ENCODE peak calls at places on chromosomes 13 and 19, in nine cellular contexts. One of them, this sample, is unnamed.

GRCh38 chr13:31674056-31674455 is 65.3 kb upstream of the RXFP2 start:
- DNase-seq in OCI-LY7: no peak
- DNase-seq in effector memory CD4-positive, alpha-beta T cell: no peak
- DNase-seq in mesendoderm: no peak
- DNase-seq in fibroblast of villous mesenchyme: peak
- DNase-seq in uterus: no peak
- DNase-seq in osteoblast: peak
- DNase-seq in fibroblast of pulmonary artery: peak
- DNase-seq in heart right ventricle: no peak
- DNase-seq in this sample: peak

GRCh38 chr19:47593860-47594259 is 15.1 kb upstream of the BICRA start:
- DNase-seq in fibroblast of villous mesenchyme: no peak
- DNase-seq in fibroblast of pulmonary artery: no peak
- DNase-seq in heart right ventricle: no peak
- DNase-seq in effector memory CD4-positive, alpha-beta T cell: no peak
- DNase-seq in osteoblast: no peak
- DNase-seq in mesendoderm: no peak
- DNase-seq in uterus: no peak
- DNase-seq in OCI-LY7: no peak
- DNase-seq in this sample: no peak

GRCh38 chr19:30593975-30594925 is 222.1 kb downstream of the ZNF536 start:
- DNase-seq in fibroblast of villous mesenchyme: no peak
- DNase-seq in OCI-LY7: no peak
- DNase-seq in uterus: no peak
- DNase-seq in fibroblast of pulmonary artery: no peak
- DNase-seq in effector memory CD4-positive, alpha-beta T cell: no peak
- DNase-seq in heart right ventricle: no peak
- DNase-seq in mesendoderm: no peak
- DNase-seq in osteoblast: no peak
- DNase-seq in this sample: no peak

GRCh38 chr19:47623151-47623920 is 14.4 kb downstream of the BICRA start:
- DNase-seq in fibroblast of villous mesenchyme: no peak
- DNase-seq in uterus: no peak
- DNase-seq in OCI-LY7: no peak
- DNase-seq in fibroblast of pulmonary artery: no peak
- DNase-seq in heart right ventricle: no peak
- DNase-seq in osteoblast: peak
- DNase-seq in mesendoderm: no peak
- DNase-seq in effector memory CD4-positive, alpha-beta T cell: no peak
- DNase-seq in this sample: no peak

GRCh38 chr13:90793261-90793785 is 554.2 kb upstream of the MIR17HG start:
- DNase-seq in effector memory CD4-positive, alpha-beta T cell: no peak
- DNase-seq in heart right ventricle: no peak
- DNase-seq in OCI-LY7: no peak
- DNase-seq in fibroblast of pulmonary artery: no peak
- DNase-seq in osteoblast: no peak
- DNase-seq in fibroblast of villous mesenchyme: no peak
- DNase-seq in mesendoderm: no peak
- DNase-seq in uterus: no peak
- DNase-seq in this sample: peak

GRCh38 chr19:56643460-56643763 is 453 bp downstream of the SMIM17 start:
- DNase-seq in effector memory CD4-positive, alpha-beta T cell: no peak
- DNase-seq in fibroblast of villous mesenchyme: no peak
- DNase-seq in heart right ventricle: no peak
- DNase-seq in osteoblast: no peak
- DNase-seq in uterus: no peak
- DNase-seq in mesendoderm: no peak
- DNase-seq in OCI-LY7: no peak
- DNase-seq in fibroblast of pulmonary artery: no peak
- DNase-seq in this sample: no peak

GRCh38 chr19:53002479-53002878 is 11.2 kb upstream of the ERVV-1 start:
- DNase-seq in osteoblast: no peak
- DNase-seq in effector memory CD4-positive, alpha-beta T cell: no peak
- DNase-seq in mesendoderm: peak
- DNase-seq in uterus: no peak
- DNase-seq in OCI-LY7: no peak
- DNase-seq in heart right ventricle: no peak
- DNase-seq in fibroblast of villous mesenchyme: peak
- DNase-seq in fibroblast of pulmonary artery: no peak
- DNase-seq in this sample: no peak

GRCh38 chr19:46065486-46065885 is 24.7 kb upstream of the IGFL4 start:
- DNase-seq in heart right ventricle: no peak
- DNase-seq in fibroblast of pulmonary artery: peak
- DNase-seq in fibroblast of villous mesenchyme: peak
- DNase-seq in uterus: no peak
- DNase-seq in osteoblast: no peak
- DNase-seq in OCI-LY7: no peak
- DNase-seq in effector memory CD4-positive, alpha-beta T cell: no peak
- DNase-seq in mesendoderm: no peak
- DNase-seq in this sample: peak

GRCh38 chr13:50989476-50989875 is 79.9 kb downstream of the RNASEH2B start:
- DNase-seq in uterus: peak
- DNase-seq in mesendoderm: peak
- DNase-seq in fibroblast of villous mesenchyme: peak
- DNase-seq in OCI-LY7: no peak
- DNase-seq in osteoblast: no peak
- DNase-seq in fibroblast of pulmonary artery: peak
- DNase-seq in heart right ventricle: no peak
- DNase-seq in effector memory CD4-positive, alpha-beta T cell: no peak
- DNase-seq in this sample: peak

GRCh38 chr13:50990050-50990449 is 80.5 kb downstream of the RNASEH2B start:
- DNase-seq in effector memory CD4-positive, alpha-beta T cell: no peak
- DNase-seq in fibroblast of pulmonary artery: no peak
- DNase-seq in heart right ventricle: no peak
- DNase-seq in mesendoderm: no peak
- DNase-seq in fibroblast of villous mesenchyme: no peak
- DNase-seq in osteoblast: no peak
- DNase-seq in uterus: no peak
- DNase-seq in OCI-LY7: no peak
- DNase-seq in this sample: no peak

GRCh38 chr13:50993371-50993770 is 83.8 kb downstream of the RNASEH2B start:
- DNase-seq in osteoblast: no peak
- DNase-seq in mesendoderm: no peak
- DNase-seq in fibroblast of pulmonary artery: no peak
- DNase-seq in heart right ventricle: no peak
- DNase-seq in fibroblast of villous mesenchyme: no peak
- DNase-seq in uterus: no peak
- DNase-seq in OCI-LY7: no peak
- DNase-seq in effector memory CD4-positive, alpha-beta T cell: no peak
- DNase-seq in this sample: no peak

GRCh38 chr13:50991624-50992610 is 82.3 kb downstream of the RNASEH2B start:
- DNase-seq in effector memory CD4-positive, alpha-beta T cell: no peak
- DNase-seq in osteoblast: no peak
- DNase-seq in fibroblast of pulmonary artery: no peak
- DNase-seq in mesendoderm: no peak
- DNase-seq in uterus: no peak
- DNase-seq in heart right ventricle: no peak
- DNase-seq in OCI-LY7: no peak
- DNase-seq in fibroblast of villous mesenchyme: no peak
- DNase-seq in this sample: no peak

DNA sequence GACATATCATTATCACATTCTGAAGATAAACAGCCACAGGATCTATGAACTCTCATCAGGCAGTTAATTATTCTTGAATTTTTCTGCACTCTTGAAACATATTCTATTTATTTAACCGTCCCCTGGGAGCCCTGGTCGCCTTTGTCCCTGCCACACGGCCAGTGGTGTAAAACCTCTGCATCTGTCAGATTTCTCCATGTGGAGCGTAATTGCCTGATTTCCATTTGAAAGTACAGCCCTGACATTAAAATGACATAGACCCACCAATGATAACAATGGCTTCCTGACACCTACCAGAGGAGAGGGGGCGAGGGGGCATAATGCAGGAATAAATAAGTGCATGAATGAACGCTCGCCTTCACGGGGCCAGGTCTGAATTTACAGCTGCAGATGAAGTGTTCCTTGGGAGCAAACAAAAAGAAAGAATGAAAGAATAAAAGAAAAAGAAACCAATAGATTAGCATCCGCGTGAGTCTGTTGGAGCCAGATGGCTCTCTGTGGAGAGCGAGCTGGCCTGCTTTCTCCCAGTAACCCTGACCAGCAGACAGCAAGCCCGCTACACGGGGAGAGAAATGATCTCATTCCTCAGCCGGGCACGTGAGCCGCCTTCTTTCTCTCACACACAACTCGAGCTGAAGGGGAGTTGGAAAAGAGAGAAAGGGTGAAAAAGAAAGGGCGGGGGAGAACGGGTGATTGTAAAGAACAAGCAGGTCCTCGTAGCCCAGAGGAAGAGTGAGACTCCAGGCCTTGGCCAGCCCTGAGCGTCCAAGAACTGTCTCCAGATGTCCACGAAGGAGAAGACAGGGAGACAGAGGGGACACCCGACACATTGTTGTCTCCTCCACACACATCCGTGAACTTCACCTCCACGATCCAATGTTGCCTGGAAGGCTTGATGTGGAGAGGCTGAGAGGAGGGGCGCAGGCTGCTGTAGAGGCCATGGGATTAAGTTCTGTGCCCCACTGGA is 81.2 kb downstream of the RNASEH2B start:
- DNase-seq in osteoblast: no peak
- DNase-seq in OCI-LY7: no peak
- DNase-seq in heart right ventricle: peak
- DNase-seq in mesendoderm: peak
- DNase-seq in uterus: peak
- DNase-seq in effector memory CD4-positive, alpha-beta T cell: no peak
- DNase-seq in fibroblast of villous mesenchyme: peak
- DNase-seq in fibroblast of pulmonary artery: peak
- DNase-seq in this sample: peak
- H3K4me3 ChIP-seq in osteoblast: no peak
- H3K4me3 ChIP-seq in OCI-LY7: no peak
- H3K4me3 ChIP-seq in heart right ventricle: no peak
- H3K4me3 ChIP-seq in mesendoderm: no peak
- H3K4me3 ChIP-seq in uterus: peak
- H3K4me3 ChIP-seq in effector memory CD4-positive, alpha-beta T cell: no peak
- H3K4me3 ChIP-seq in fibroblast of villous mesenchyme: no peak
- H3K4me3 ChIP-seq in fibroblast of pulmonary artery: peak
- H3K4me3 ChIP-seq in this sample: peak

GRCh38 chr19:1263198-1263597 is 5.9 kb upstream of the CIRBP start:
- DNase-seq in osteoblast: no peak
- DNase-seq in effector memory CD4-positive, alpha-beta T cell: no peak
- DNase-seq in fibroblast of villous mesenchyme: no peak
- DNase-seq in uterus: no peak
- DNase-seq in OCI-LY7: no peak
- DNase-seq in heart right ventricle: no peak
- DNase-seq in mesendoderm: no peak
- DNase-seq in fibroblast of pulmonary artery: no peak
- DNase-seq in this sample: no peak

GRCh38 chr19:1261512-1261862 is 7.6 kb upstream of the CIRBP start:
- DNase-seq in fibroblast of pulmonary artery: no peak
- DNase-seq in mesendoderm: peak
- DNase-seq in fibroblast of villous mesenchyme: no peak
- DNase-seq in uterus: no peak
- DNase-seq in osteoblast: no peak
- DNase-seq in effector memory CD4-positive, alpha-beta T cell: no peak
- DNase-seq in OCI-LY7: peak
- DNase-seq in heart right ventricle: peak
- DNase-seq in this sample: no peak

GRCh38 chr19:1260749-1261511 is 8.2 kb upstream of the CIRBP start:
- DNase-seq in osteoblast: peak
- DNase-seq in mesendoderm: peak
- DNase-seq in OCI-LY7: peak
- DNase-seq in fibroblast of villous mesenchyme: peak
- DNase-seq in heart right ventricle: peak
- DNase-seq in uterus: peak
- DNase-seq in effector memory CD4-positive, alpha-beta T cell: peak
- DNase-seq in fibroblast of pulmonary artery: peak
- DNase-seq in this sample: peak

GRCh38 chr19:1262687-1263123 is 6.4 kb upstream of the CIRBP start:
- DNase-seq in uterus: no peak
- DNase-seq in fibroblast of pulmonary artery: no peak
- DNase-seq in effector memory CD4-positive, alpha-beta T cell: no peak
- DNase-seq in osteoblast: no peak
- DNase-seq in OCI-LY7: peak
- DNase-seq in mesendoderm: no peak
- DNase-seq in fibroblast of villous mesenchyme: no peak
- DNase-seq in heart right ventricle: peak
- DNase-seq in this sample: no peak

DNA sequence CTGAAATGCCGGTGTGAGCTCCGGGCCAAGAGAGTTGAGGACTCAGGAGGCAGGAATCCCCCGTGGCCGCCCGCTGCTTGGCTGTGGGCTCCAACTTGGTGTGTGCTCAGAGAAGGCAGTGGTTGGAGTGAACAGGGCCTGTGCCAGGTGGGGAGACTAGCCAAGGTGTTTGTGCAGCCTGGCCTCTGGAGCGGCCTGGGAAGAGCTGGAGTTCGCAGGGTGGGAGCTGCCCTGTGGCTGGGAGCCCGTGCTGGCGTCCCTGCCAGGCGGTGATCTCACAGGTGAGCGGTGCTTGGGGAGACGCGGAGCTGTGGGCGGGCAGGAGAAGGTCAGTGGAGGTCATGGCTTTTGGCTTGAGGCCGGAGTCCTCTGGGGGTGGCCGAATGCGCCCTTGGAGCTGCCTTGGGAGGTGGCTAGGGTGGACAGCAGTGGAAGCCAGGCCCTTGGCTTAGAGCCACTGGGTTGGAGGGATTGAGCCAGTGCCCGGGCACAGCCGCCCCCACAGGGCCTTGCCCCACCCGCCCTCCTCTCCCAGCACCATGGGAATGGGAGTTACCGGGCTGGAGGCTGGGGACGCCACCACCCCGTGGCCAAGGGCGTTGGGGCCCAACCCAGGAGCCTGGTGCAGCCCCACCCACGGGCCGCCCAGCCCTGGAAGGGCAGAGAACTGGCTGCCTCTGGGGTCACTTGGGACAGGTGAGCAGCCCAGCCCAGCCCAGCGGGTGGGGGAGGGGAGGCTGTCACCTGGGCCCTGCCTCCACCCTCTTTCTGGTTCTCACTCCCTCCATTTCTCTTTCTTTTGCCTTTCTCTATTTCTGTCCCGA is 7.1 kb upstream of the CIRBP start:
- DNase-seq in fibroblast of villous mesenchyme: no peak
- DNase-seq in heart right ventricle: peak
- DNase-seq in mesendoderm: no peak
- DNase-seq in OCI-LY7: no peak
- DNase-seq in fibroblast of pulmonary artery: no peak
- DNase-seq in effector memory CD4-positive, alpha-beta T cell: peak
- DNase-seq in uterus: peak
- DNase-seq in osteoblast: peak
- DNase-seq in this sample: no peak
- H3K4me3 ChIP-seq in fibroblast of villous mesenchyme: peak
- H3K4me3 ChIP-seq in heart right ventricle: no peak
- H3K4me3 ChIP-seq in mesendoderm: peak
- H3K4me3 ChIP-seq in OCI-LY7: peak
- H3K4me3 ChIP-seq in fibroblast of pulmonary artery: peak
- H3K4me3 ChIP-seq in effector memory CD4-positive, alpha-beta T cell: peak
- H3K4me3 ChIP-seq in uterus: peak
- H3K4me3 ChIP-seq in osteoblast: peak
- H3K4me3 ChIP-seq in this sample: peak

DNA sequence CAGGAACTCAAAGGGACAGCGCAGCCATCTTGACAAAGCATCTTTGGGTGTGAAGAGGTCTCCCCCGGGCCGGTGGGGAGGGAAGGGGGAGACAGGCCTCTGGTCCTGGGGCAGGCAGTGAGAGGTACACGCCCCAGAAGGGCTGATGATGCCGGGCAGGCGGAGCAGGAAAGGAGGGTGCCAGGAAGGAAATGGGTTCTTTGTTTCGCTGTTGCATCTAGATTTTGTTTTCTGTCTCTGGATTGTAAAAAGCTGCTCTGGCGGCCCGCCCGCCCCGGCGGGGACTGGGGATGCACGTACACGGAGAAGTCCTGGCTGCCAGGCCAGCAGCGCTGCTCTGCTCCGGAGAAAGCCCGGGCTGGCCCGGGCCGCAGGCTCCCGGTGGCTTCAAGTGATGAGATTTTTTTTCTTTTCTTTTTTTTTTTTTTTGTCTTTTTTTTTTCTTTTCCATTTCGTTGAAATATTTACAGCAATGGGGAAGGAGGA is 13.2 kb upstream of the ASF1B start:
- DNase-seq in fibroblast of pulmonary artery: peak
- DNase-seq in uterus: peak
- DNase-seq in effector memory CD4-positive, alpha-beta T cell: peak
- DNase-seq in fibroblast of villous mesenchyme: peak
- DNase-seq in heart right ventricle: peak
- DNase-seq in OCI-LY7: no peak
- DNase-seq in mesendoderm: no peak
- DNase-seq in osteoblast: peak
- DNase-seq in this sample: no peak
- H3K4me3 ChIP-seq in fibroblast of pulmonary artery: peak
- H3K4me3 ChIP-seq in uterus: no peak
- H3K4me3 ChIP-seq in effector memory CD4-positive, alpha-beta T cell: peak
- H3K4me3 ChIP-seq in fibroblast of villous mesenchyme: no peak
- H3K4me3 ChIP-seq in heart right ventricle: no peak
- H3K4me3 ChIP-seq in OCI-LY7: no peak
- H3K4me3 ChIP-seq in mesendoderm: no peak
- H3K4me3 ChIP-seq in osteoblast: no peak
- H3K4me3 ChIP-seq in this sample: no peak

GRCh38 chr19:43229315-43229714 is 23.9 kb upstream of the PSG4 start:
- DNase-seq in fibroblast of pulmonary artery: peak
- DNase-seq in heart right ventricle: no peak
- DNase-seq in fibroblast of villous mesenchyme: peak
- DNase-seq in uterus: no peak
- DNase-seq in mesendoderm: peak
- DNase-seq in OCI-LY7: peak
- DNase-seq in effector memory CD4-positive, alpha-beta T cell: no peak
- DNase-seq in osteoblast: no peak
- DNase-seq in this sample: no peak

GRCh38 chr19:43224855-43225253 is 19.4 kb upstream of the PSG4 start:
- DNase-seq in fibroblast of pulmonary artery: no peak
- DNase-seq in heart right ventricle: no peak
- DNase-seq in mesendoderm: no peak
- DNase-seq in effector memory CD4-positive, alpha-beta T cell: no peak
- DNase-seq in osteoblast: peak
- DNase-seq in uterus: no peak
- DNase-seq in OCI-LY7: no peak
- DNase-seq in fibroblast of villous mesenchyme: no peak
- DNase-seq in this sample: no peak
- H3K4me3 ChIP-seq in fibroblast of pulmonary artery: no peak
- H3K4me3 ChIP-seq in heart right ventricle: no peak
- H3K4me3 ChIP-seq in mesendoderm: no peak
- H3K4me3 ChIP-seq in effector memory CD4-positive, alpha-beta T cell: no peak
- H3K4me3 ChIP-seq in osteoblast: no peak
- H3K4me3 ChIP-seq in uterus: no peak
- H3K4me3 ChIP-seq in OCI-LY7: no peak
- H3K4me3 ChIP-seq in fibroblast of villous mesenchyme: no peak
- H3K4me3 ChIP-seq in this sample: no peak

This sample was measured in choroid plexus epithelial cell.